ENCODE peak calls at places on chromosomes 1 and 21, in four cellular contexts. C is aorta, R is fibroblast of mammary gland, B is neural progenitor cell. W is an unnamed sample.

GRCh38 chr21:40445349-40445921 is 401.5 kb downstream of the DSCAM start:
- DNase-seq in C (no peak), R (no peak), B (no peak), W (no peak)

GRCh38 chr1:7224644-7225043 is 439.4 kb downstream of the CAMTA1 start:
- DNase-seq in C (no peak), R (peak), B (peak), W (peak)

GRCh38 chr1:247496581-247497285 is 38.8 kb upstream of the OR2B11 start:
- DNase-seq in C (no peak), R (no peak), B (no peak), W (no peak)

GRCh38 chr1:183602510-183602909 is 12.3 kb upstream of the NCF2 start:
- DNase-seq in B (no peak), C (no peak), R (no peak), W (no peak)

GRCh38 chr21:41914965-41915364 is 35.8 kb upstream of the PRDM15 start:
- DNase-seq in B (no peak), R (no peak), C (peak), W (no peak)

GRCh38 chr1:247448107-247448778 is 9.7 kb downstream of the OR2B11 start:
- DNase-seq in R (peak), B (peak), C (peak), W (no peak)

GRCh38 chr1:165645654-165646366 is 14.8 kb downstream of the MGST3 start:
- DNase-seq in R (peak), B (no peak), C (no peak), W (no peak)

GRCh38 chr21:42193131-42193671 is 25.7 kb upstream of the ABCG1 start:
- DNase-seq in B (no peak), R (no peak), C (no peak), W (no peak)

GRCh38 chr1:236841341-236841740 is 46.2 kb downstream of the MTR start:
- DNase-seq in C (no peak), B (no peak), R (no peak), W (no peak)

GRCh38 chr21:41593784-41594138 is 85.8 kb upstream of the TMPRSS2 start:
- DNase-seq in C (no peak), B (no peak), R (no peak), W (no peak)

GRCh38 chr1:58979085-58979484 is 195.2 kb upstream of the JUN start:
- DNase-seq in B (no peak), R (peak), C (no peak), W (no peak)

GRCh38 chr1:200191993-200192392 is 164.5 kb downstream of the NR5A2 start:
- DNase-seq in R (no peak), C (no peak), B (no peak), W (no peak)

GRCh38 chr1:88655685-88656299 is 28.3 kb upstream of the PKN2 start:
- DNase-seq in R (peak), B (peak), C (no peak), W (no peak)

GRCh38 chr1:70072239-70072751 is 133.1 kb downstream of the LRRC40 start:
- DNase-seq in B (peak), R (peak), C (no peak), W (no peak)

GRCh38 chr1:30087465-30087864 is 635.9 kb downstream of the MATN1 start:
- DNase-seq in B (peak), R (no peak), C (no peak), W (no peak)

GRCh38 chr1:46244656-46245371 is 2.7 kb upstream of the RAD54L start:
- DNase-seq in R (peak), B (no peak), C (no peak), W (no peak)

GRCh38 chr1:115340879-115341278 is 2.8 kb upstream of the NGF start:
- DNase-seq in C (no peak), B (no peak), R (no peak), W (no peak)

GRCh38 chr1:244761279-244761678 is 74.2 kb upstream of the COX20 start:
- DNase-seq in C (peak), R (no peak), B (no peak), W (no peak)

GRCh38 chr21:42513985-42514882 is 582 bp downstream of the SLC37A1 start:
- DNase-seq in C (peak), B (peak), R (no peak), W (no peak)

GRCh38 chr1:174815036-174815435 is 184.7 kb upstream of the CACYBP start:
- DNase-seq in R (peak), C (no peak), B (no peak), W (no peak)

GRCh38 chr1:60831780-60832179 is 250.6 kb upstream of the NFIA start:
- DNase-seq in C (no peak), R (no peak), B (no peak), W (no peak)

GRCh38 chr1:75796376-75797272 is at the start of gene MSH4:
- DNase-seq in B (no peak), R (peak), C (peak), W (no peak)

GRCh38 chr1:167263784-167264464 is 43.2 kb downstream of the POU2F1 start:
- DNase-seq in R (no peak), C (no peak), B (no peak), W (peak)

GRCh38 chr1:83500987-83501591 is 497.8 kb downstream of the TTLL7 start:
- DNase-seq in C (no peak), R (no peak), B (no peak), W (no peak)

GRCh38 chr1:33864460-33865389 is 846 bp downstream of the HMGB4 start:
- DNase-seq in C (no peak), R (no peak), B (no peak), W (peak)

GRCh38 chr1:36160949-36161485 is 5.1 kb downstream of the MAP7D1 start:
- DNase-seq in B (peak), C (peak), R (peak), W (peak)

GRCh38 chr1:107056426-107057196 is at the start of gene PRMT6:
- DNase-seq in B (peak), R (peak), C (peak), W (peak)

GRCh38 chr1:243287652-243288051 is 31.8 kb downstream of the SDCCAG8 start:
- DNase-seq in C (no peak), R (peak), B (no peak), W (no peak)

GRCh38 chr1:227124461-227124860 is 184.4 kb downstream of the COQ8A start:
- DNase-seq in C (no peak), B (no peak), R (no peak), W (no peak)

GRCh38 chr1:47617381-47618221 is 179.8 kb downstream of the FOXD2 start:
- DNase-seq in B (no peak), R (no peak), C (no peak), W (no peak)

GRCh38 chr1:47618222-47618720 is 180.4 kb downstream of the FOXD2 start:
- DNase-seq in C (no peak), B (no peak), R (no peak), W (no peak)

GRCh38 chr1:47616036-47616435 is 178.2 kb downstream of the FOXD2 start:
- DNase-seq in R (no peak), B (no peak), C (no peak), W (no peak)

GRCh38 chr1:47618830-47619229 is 181.0 kb downstream of the FOXD2 start:
- DNase-seq in C (no peak), B (no peak), R (no peak), W (no peak)

GRCh38 chr1:47616906-47617305 is 179.1 kb downstream of the FOXD2 start:
- DNase-seq in B (no peak), R (no peak), C (no peak), W (no peak)
- H3K4me3 ChIP-seq in B (no peak), R (no peak), C (no peak), W (no peak)

GRCh38 chr1:40315795-40316594 is 1.1 kb downstream of the COL9A2 start:
- DNase-seq in C (no peak), R (no peak), B (peak), W (peak)
- H3K4me3 ChIP-seq in C (peak), R (peak), B (peak), W (peak)

DNA sequence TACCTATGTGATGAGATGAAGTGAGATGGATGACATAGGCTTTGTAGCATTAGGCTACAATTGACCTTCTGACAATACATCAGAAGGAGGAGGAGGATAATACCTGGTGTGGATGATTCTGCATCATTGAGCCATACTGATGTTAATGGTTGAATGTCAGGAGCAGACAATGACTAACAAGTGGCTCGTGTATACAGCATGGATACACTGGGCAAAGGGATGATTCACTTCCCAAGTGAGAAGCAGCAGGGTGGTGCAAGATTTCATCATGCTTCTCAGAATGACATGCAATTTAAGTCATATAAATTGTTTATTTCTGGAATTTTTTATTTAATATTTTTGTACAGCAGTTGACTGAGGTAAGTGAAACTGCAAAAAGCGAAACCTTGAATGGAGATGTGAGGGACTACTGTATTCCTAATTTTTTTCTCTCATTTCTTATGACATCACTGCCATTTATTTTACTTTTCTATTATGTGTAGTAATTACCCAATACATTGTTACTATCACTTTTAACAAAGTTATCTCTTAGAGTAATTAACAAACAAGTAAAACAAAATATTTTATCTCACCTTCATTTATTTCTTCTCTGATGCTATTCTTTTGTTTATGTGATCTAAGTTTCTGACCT is 34.4 kb upstream of the COP1 start:
- DNase-seq in R (peak), B (no peak), C (no peak), W (no peak)
- H3K4me3 ChIP-seq in R (no peak), B (no peak), C (no peak), W (no peak)

DNA sequence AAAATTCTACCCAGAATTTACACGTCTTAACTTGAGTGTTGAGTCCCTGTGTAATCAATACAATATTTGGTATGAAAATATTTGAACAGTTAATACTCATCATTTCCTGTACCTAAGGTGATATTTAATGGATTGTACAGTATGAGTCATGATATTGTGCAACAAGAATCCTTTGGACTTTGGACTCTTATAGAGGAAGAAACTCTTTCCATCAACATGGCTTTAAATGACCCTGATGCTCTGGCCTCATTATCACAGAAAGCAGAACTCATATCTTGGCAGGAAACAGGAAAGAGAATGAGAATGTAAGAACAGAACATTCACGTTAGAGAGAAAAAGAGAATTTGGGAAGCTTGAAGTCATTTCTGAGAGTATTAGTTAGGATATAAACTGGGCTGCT is 168.8 kb upstream of the B3GALT2 start:
- DNase-seq in R (peak), C (no peak), B (no peak), W (no peak)
- H3K4me3 ChIP-seq in R (no peak), C (no peak), B (no peak), W (no peak)

GRCh38 chr1:34884536-34884935 is 25.0 kb upstream of the SMIM12 start:
- DNase-seq in R (no peak), B (no peak), C (no peak), W (no peak)

GRCh38 chr1:34887593-34887992 is 28.0 kb upstream of the SMIM12 start:
- DNase-seq in C (no peak), R (no peak), B (no peak), W (no peak)

GRCh38 chr1:34889705-34890104 is 30.2 kb upstream of the SMIM12 start:
- DNase-seq in C (no peak), R (no peak), B (no peak), W (no peak)

GRCh38 chr1:34884961-34885360 is 25.4 kb upstream of the SMIM12 start:
- DNase-seq in C (no peak), B (peak), R (no peak), W (no peak)

GRCh38 chr1:34885405-34886247 is 26.1 kb upstream of the SMIM12 start:
- DNase-seq in C (peak), B (peak), R (peak), W (no peak)
- H3K4me3 ChIP-seq in C (no peak), B (peak), R (peak), W (no peak)

W was measured in SJCRH30.